ENCODE peak calls at places on chromosomes 6 and 20, in ten cellular contexts. N, C, P, D, T, H, F, Y, V and Z are unnamed samples.
A peak's percentile ranks its signal among the peaks of the same experiment; 100 is the strongest.

GRCh38 chr6:52304917-52305316 is 20.4 kb upstream of the MCM3 start:
- DNase-seq in D (no peak), P (no peak), F (no peak), T (peak; percentile 49), C (no peak), N (peak; percentile 11), Y (no peak), V (no peak), H (no peak), Z (no peak)

GRCh38 chr6:116072368-116072767 is 11.7 kb upstream of the FRK start:
- DNase-seq in V (no peak), N (no peak), P (no peak), F (no peak), H (no peak), T (peak; percentile 4), C (no peak), D (no peak), Y (no peak), Z (no peak)

GRCh38 chr6:10613693-10614092 is 80.7 kb downstream of the C6orf52 start:
- DNase-seq in P (no peak), H (peak; percentile 19), V (no peak), T (no peak), D (no peak), Y (no peak), N (peak; percentile 14), F (no peak), C (no peak), Z (no peak)

GRCh38 chr6:7899046-7899888 is 11.3 kb downstream of the TXNDC5 start:
- DNase-seq in D (no peak), C (no peak), F (peak; percentile 36), V (no peak), N (peak; percentile 13), Y (no peak), P (no peak), T (no peak), H (peak; percentile 46), Z (peak; percentile 32)

GRCh38 chr6:156190270-156190669 is 586.9 kb upstream of the ARID1B start:
- DNase-seq in P (no peak), T (no peak), D (no peak), V (no peak), Y (no peak), C (no peak), N (no peak), F (no peak), H (no peak), Z (no peak)

GRCh38 chr6:136979206-136979605 is 57.1 kb downstream of the SLC35D3 start:
- DNase-seq in Y (no peak), D (no peak), F (no peak), P (no peak), C (no peak), T (no peak), V (peak; percentile 50), H (no peak), N (no peak), Z (no peak)

GRCh38 chr6:106903299-106903698 is 71.2 kb downstream of the CD24 start:
- DNase-seq in V (no peak), N (no peak), D (no peak), C (no peak), T (no peak), F (no peak), Y (no peak), P (no peak), H (no peak), Z (no peak)

GRCh38 chr6:89350281-89351037 is 2.1 kb downstream of the UBE2J1 start:
- DNase-seq in Y (no peak), V (no peak), F (no peak), T (peak; percentile 70), H (no peak), C (peak; percentile 85), N (no peak), D (no peak), P (no peak), Z (no peak)

GRCh38 chr6:144127097-144127496 is 23.2 kb upstream of the STX11 start:
- DNase-seq in V (no peak), Y (no peak), H (no peak), D (no peak), P (no peak), C (no peak), F (no peak), T (no peak), N (no peak), Z (no peak)

GRCh38 chr20:45085867-45086266 is 15.1 kb downstream of the KCNS1 start:
- DNase-seq in H (no peak), N (no peak), V (no peak), C (no peak), Y (no peak), D (no peak), P (no peak), T (no peak), F (no peak), Z (no peak)

GRCh38 chr20:48875914-48876240 is 45.6 kb upstream of the ARFGEF2 start:
- DNase-seq in P (no peak), F (no peak), N (peak; percentile 13), V (no peak), C (no peak), Y (no peak), H (no peak), T (peak; percentile 34), D (no peak), Z (no peak)

GRCh38 chr6:108801331-108801730 is 46.9 kb upstream of the ARMC2 start:
- DNase-seq in Y (no peak), C (peak; percentile 43), V (no peak), T (no peak), N (no peak), H (no peak), P (no peak), F (no peak), D (no peak), Z (no peak)

GRCh38 chr6:157272372-157272771 is 50.9 kb downstream of the TMEM242 start:
- DNase-seq in T (no peak), F (no peak), D (no peak), H (no peak), N (no peak), Y (no peak), C (no peak), V (no peak), P (no peak), Z (no peak)

GRCh38 chr6:168171673-168172352 is 92.8 kb upstream of the FRMD1 start:
- DNase-seq in Y (no peak), F (no peak), C (no peak), T (no peak), N (no peak), V (no peak), P (no peak), D (no peak), H (peak; percentile 85), Z (no peak)